ENCODE peak calls at places on chromosomes 16 and 17, in four cellular contexts. E is K562, B is HepG2, P is H1. T is an unnamed sample.

GRCh38 chr16:86809458-86809955 is 231.2 kb downstream of the FOXL1 start:
- DNase-seq in B (no peak), E (no peak), P (no peak), T (no peak)

GRCh38 chr16:64121473-64121872 is 1000.4 kb downstream of the CDH11 start:
- DNase-seq in P (no peak), E (no peak), B (no peak), T (no peak)

GRCh38 chr16:69187387-69187890 is 475 bp downstream of the SNTB2 start:
- DNase-seq in P (peak), B (no peak), E (peak), T (no peak)

GRCh38 chr17:64781013-64781392 is 118.9 kb upstream of the SMURF2 start:
- DNase-seq in P (peak), B (no peak), E (no peak), T (no peak)

GRCh38 chr16:11009027-11009755 is 64.8 kb downstream of the CLEC16A start:
- DNase-seq in P (no peak), E (no peak), B (no peak), T (no peak)

GRCh38 chr17:61846088-61846487 is 17.2 kb downstream of the BRIP1 start:
- DNase-seq in E (no peak), P (no peak), B (no peak), T (no peak)

GRCh38 chr16:11205754-11206459 is 50.1 kb downstream of the SOCS1 start:
- DNase-seq in E (no peak), P (no peak), B (peak), T (no peak)

GRCh38 chr17:40224707-40225092 is 5.6 kb downstream of the WIPF2 start:
- DNase-seq in B (no peak), E (peak), P (no peak), T (no peak)

GRCh38 chr17:48720263-48721008 is 1.9 kb downstream of the PRAC1 start:
- DNase-seq in P (no peak), B (no peak), E (no peak), T (no peak)

GRCh38 chr17:56761387-56761786 is 72.3 kb downstream of the C17orf67 start:
- DNase-seq in B (no peak), P (no peak), E (no peak), T (no peak)

GRCh38 chr16:65106792-65107191 is 15.1 kb downstream of the CDH11 start:
- DNase-seq in E (no peak), P (no peak), B (no peak), T (no peak)

GRCh38 chr17:66647391-66647983 is 187.4 kb upstream of the CACNG5 start:
- DNase-seq in P (no peak), B (no peak), E (no peak), T (no peak)

GRCh38 chr16:49347476-49347875 is 26.1 kb upstream of the C16orf78 start:
- DNase-seq in P (no peak), B (no peak), E (no peak), T (no peak)

GRCh38 chr17:67995568-67996191 is 589 bp downstream of the C17orf58 start:
- DNase-seq in B (no peak), E (no peak), P (peak), T (no peak)

GRCh38 chr16:89044394-89045180 is 49.1 kb upstream of the ACSF3 start:
- DNase-seq in P (no peak), B (no peak), E (no peak), T (no peak)

GRCh38 chr16:23509763-23510153 is 536 bp downstream of the GGA2 start:
- DNase-seq in B (no peak), E (peak), P (peak), T (no peak)

GRCh38 chr16:11875721-11876120 is 24.4 kb upstream of the RSL1D1 start:
- DNase-seq in P (no peak), E (no peak), B (no peak), T (no peak)

GRCh38 chr16:30075503-30076275 is at the start of gene PPP4C:
- DNase-seq in B (peak), E (peak), P (peak), T (no peak)

GRCh38 chr17:47736501-47737211 is 3.6 kb downstream of the TBX21 start:
- DNase-seq in P (peak), B (no peak), E (no peak), T (no peak)

GRCh38 chr17:83170571-83171260 is 91.3 kb downstream of the METRNL start:
- DNase-seq in E (no peak), B (no peak), P (no peak), T (no peak)

GRCh38 chr17:72381597-72382397 is 261.0 kb downstream of the SOX9 start:
- DNase-seq in P (peak), E (no peak), B (no peak), T (no peak)

GRCh38 chr16:11233727-11234376 is 22.2 kb downstream of the SOCS1 start:
- DNase-seq in B (no peak), P (peak), E (peak), T (no peak)

GRCh38 chr17:8426802-8427201 is 8.9 kb upstream of the NDEL1 start:
- DNase-seq in E (no peak), P (no peak), B (no peak), T (no peak)

GRCh38 chr16:10181196-10182162 is 749 bp downstream of the GRIN2A start:
- DNase-seq in P (peak), B (peak), E (peak), T (no peak)

GRCh38 chr16:27644165-27644564 is 94.2 kb downstream of the KATNIP start:
- DNase-seq in P (no peak), B (no peak), E (no peak), T (no peak)

GRCh38 chr16:24070851-24071250 is 185.3 kb upstream of the CACNG3 start:
- DNase-seq in E (peak), P (peak), B (peak), T (peak)

GRCh38 chr17:31216053-31216751 is 80.8 kb downstream of the OMG start:
- DNase-seq in E (peak), P (no peak), B (peak), T (peak)

GRCh38 chr16:55832788-55833583 is at the start of gene CES1:
- DNase-seq in P (no peak), B (peak), E (no peak), T (no peak)

GRCh38 chr17:43900183-43900857 is 7.0 kb downstream of the MPP2 start:
- DNase-seq in P (peak), B (peak), E (peak), T (no peak)

GRCh38 chr16:14501331-14502255 is 128.5 kb downstream of the PARN start:
- DNase-seq in P (peak), E (peak), B (peak), T (peak)

DNA sequence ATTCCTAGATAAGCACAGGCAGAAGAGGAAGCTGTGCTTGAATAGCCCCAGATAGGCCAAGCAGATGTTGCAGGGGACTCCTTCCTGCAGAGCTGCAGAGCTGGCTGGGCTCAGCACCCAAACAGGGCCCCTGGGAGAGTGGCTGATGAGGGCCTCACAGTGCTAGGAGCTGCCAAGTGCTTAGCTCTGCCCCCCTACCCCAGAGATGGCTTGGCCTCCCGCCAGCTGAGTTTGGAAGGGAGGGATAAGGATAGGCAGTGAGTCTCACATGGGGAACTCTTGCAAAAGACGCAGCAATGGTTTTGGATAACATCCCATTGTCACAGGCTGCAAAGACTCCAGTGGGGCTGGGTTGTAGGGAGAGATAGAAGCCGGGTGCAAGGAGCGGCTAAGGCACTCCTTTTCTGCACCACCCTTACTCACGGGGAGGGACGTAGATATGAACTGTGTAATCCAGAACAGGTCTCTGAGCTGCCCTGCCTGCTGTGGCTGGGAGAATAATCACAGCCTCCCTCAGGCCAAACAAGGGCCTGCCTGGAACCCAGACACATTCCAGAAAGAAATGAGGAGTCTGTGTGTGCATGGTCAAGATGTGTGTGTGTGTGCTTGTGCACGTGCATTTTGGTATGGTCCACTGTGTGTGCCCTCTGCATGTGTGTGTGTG is 52.9 kb upstream of the MAF start:
- DNase-seq in B (no peak), E (no peak), P (no peak), T (no peak)
- TF ChIP-seq CBX5 in B (no peak), E (no peak), P (no peak), T (no peak)

GRCh38 chr17:76032073-76032779 is 5.1 kb upstream of the EVPL start:
- DNase-seq in B (peak), P (no peak), E (no peak), T (no peak)
- TF ChIP-seq CBX5 in B (no peak), P (no peak), E (no peak), T (no peak)

GRCh38 chr16:3192476-3193019 is 4.5 kb downstream of the OR1F1 start:
- DNase-seq in B (no peak), P (no peak), E (no peak), T (no peak)
- TF ChIP-seq CBX5 in B (no peak), P (no peak), E (no peak), T (no peak)

DNA sequence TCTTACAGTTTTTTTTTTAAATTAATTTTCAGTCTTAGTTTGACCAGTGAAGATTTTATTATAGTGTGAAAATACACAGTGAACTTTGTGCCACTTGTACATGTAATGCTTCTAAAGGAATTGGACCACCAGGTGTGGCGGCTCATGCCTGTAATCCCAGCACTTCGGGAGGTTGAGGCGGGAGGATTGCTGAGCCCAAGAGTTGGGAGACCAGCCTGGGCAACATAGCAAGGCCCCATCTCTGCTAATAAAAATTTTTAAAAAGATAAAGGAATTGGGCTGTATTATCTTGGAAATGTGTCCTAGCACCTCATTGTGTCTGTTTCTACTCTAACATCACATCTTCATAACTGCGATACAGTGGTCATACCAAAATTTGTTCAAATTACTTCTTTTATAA is 3.8 kb downstream of the IST1 start:
- DNase-seq in B (no peak), E (no peak), P (no peak), T (no peak)
- TF ChIP-seq CBX5 in B (no peak), E (no peak), P (no peak), T (no peak)

GRCh38 chr17:75109407-75110236 is at the start of gene ARMC7:
- DNase-seq in E (peak), P (peak), B (peak), T (no peak)

GRCh38 chr17:75111777-75112176 is 2.0 kb downstream of the ARMC7 start:
- DNase-seq in B (no peak), E (no peak), P (no peak), T (no peak)

GRCh38 chr17:75108193-75108592 is 1.6 kb upstream of the ARMC7 start:
- DNase-seq in E (no peak), B (no peak), P (no peak), T (no peak)

GRCh38 chr17:75109047-75109406 is 742 bp upstream of the ARMC7 start:
- DNase-seq in P (no peak), B (no peak), E (no peak), T (no peak)

DNA sequence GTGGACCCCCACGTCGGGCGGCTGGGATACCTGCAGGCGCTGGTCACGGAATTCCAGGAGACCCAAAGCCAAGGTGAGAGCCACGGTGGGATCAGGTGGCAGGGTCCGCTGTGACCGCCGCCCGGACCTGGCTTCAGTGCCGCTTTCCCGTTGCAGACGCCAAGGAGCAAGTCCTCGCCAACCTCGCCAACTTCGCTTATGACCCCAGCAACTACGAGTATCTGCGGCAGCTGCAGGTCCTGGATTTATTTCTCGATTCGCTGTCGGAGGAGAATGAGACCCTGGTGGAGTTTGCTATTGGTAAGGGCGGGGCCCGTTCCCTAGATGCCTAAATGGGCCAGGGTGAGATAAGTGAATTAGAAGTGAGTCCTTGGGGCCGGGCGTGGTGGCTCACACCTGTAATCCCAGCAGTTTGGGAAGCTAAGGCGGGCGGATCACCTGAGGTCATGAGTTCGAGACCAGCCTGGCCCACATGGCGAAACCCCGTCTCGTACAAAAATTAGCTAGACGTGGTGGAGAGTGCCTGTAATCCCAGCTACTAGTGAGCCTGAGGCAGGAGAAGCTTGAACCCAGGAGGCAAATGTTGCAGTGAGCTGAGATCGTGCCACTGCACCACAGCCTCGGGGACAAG is 653 bp downstream of the ARMC7 start:
- DNase-seq in B (no peak), P (peak), E (peak), T (no peak)
- TF ChIP-seq CBX5 in B (no peak), P (no peak), E (no peak), T (no peak)

T was measured in GM12878.